ENCODE peak calls at places on chromosome 22, in nine cellular contexts. One of them, this sample, is unnamed.

GRCh38 chr22:41661713-41662112 is 27.0 kb downstream of the SNU13 start:
- DNase-seq in sigmoid colon: no peak
- DNase-seq in tibial nerve: no peak
- DNase-seq in transverse colon: no peak
- DNase-seq in K562: no peak
- DNase-seq in stomach: no peak
- DNase-seq in H1: no peak
- DNase-seq in suprapubic skin: no peak
- DNase-seq in HepG2: no peak
- DNase-seq in this sample: no peak

GRCh38 chr22:26429458-26430238 is 588 bp downstream of the ASPHD2 start:
- DNase-seq in sigmoid colon: no peak
- DNase-seq in tibial nerve: no peak
- DNase-seq in transverse colon: no peak
- DNase-seq in K562: peak; percentile 24
- DNase-seq in stomach: no peak
- DNase-seq in H1: no peak
- DNase-seq in suprapubic skin: no peak
- DNase-seq in HepG2: no peak
- DNase-seq in this sample: no peak

GRCh38 chr22:17566776-17567175 is 3.5 kb downstream of the SLC25A18 start:
- DNase-seq in sigmoid colon: no peak
- DNase-seq in tibial nerve: no peak
- DNase-seq in transverse colon: no peak
- DNase-seq in K562: no peak
- DNase-seq in stomach: no peak
- DNase-seq in H1: no peak
- DNase-seq in suprapubic skin: no peak
- DNase-seq in HepG2: no peak
- DNase-seq in this sample: no peak

GRCh38 chr22:50059185-50059880 is 1.2 kb upstream of the TTLL8 start:
- DNase-seq in sigmoid colon: no peak
- DNase-seq in tibial nerve: no peak
- DNase-seq in transverse colon: no peak
- DNase-seq in K562: peak; percentile 63
- DNase-seq in stomach: no peak
- DNase-seq in H1: peak; percentile 27
- DNase-seq in suprapubic skin: no peak
- DNase-seq in HepG2: peak; percentile 24
- DNase-seq in this sample: no peak

GRCh38 chr22:16608931-16609330 is 16.3 kb upstream of the CCT8L2 start:
- DNase-seq in sigmoid colon: no peak
- DNase-seq in tibial nerve: no peak
- DNase-seq in transverse colon: no peak
- DNase-seq in K562: peak; percentile 48
- DNase-seq in stomach: no peak
- DNase-seq in H1: no peak
- DNase-seq in suprapubic skin: no peak
- DNase-seq in HepG2: no peak
- DNase-seq in this sample: no peak

GRCh38 chr22:21457023-21457787 is 10.0 kb upstream of the TMEM191C start:
- DNase-seq in sigmoid colon: no peak
- DNase-seq in tibial nerve: no peak
- DNase-seq in transverse colon: no peak
- DNase-seq in K562: no peak
- DNase-seq in stomach: no peak
- DNase-seq in H1: no peak
- DNase-seq in suprapubic skin: peak; percentile 44
- DNase-seq in HepG2: peak; percentile 65
- DNase-seq in this sample: no peak

GRCh38 chr22:49934144-49934890 is 15.9 kb downstream of the CRELD2 start:
- DNase-seq in sigmoid colon: peak; percentile 85
- DNase-seq in tibial nerve: peak; percentile 37
- DNase-seq in transverse colon: peak; percentile 75
- DNase-seq in K562: peak; percentile 45
- DNase-seq in stomach: peak; percentile 83
- DNase-seq in H1: no peak
- DNase-seq in suprapubic skin: no peak
- DNase-seq in HepG2: no peak
- DNase-seq in this sample: peak; percentile 65

GRCh38 chr22:21759631-21760030 is 24.0 kb upstream of the YPEL1 start:
- DNase-seq in sigmoid colon: no peak
- DNase-seq in tibial nerve: no peak
- DNase-seq in transverse colon: no peak
- DNase-seq in K562: no peak
- DNase-seq in stomach: no peak
- DNase-seq in H1: no peak
- DNase-seq in suprapubic skin: no peak
- DNase-seq in HepG2: no peak
- DNase-seq in this sample: peak; percentile 58

DNA sequence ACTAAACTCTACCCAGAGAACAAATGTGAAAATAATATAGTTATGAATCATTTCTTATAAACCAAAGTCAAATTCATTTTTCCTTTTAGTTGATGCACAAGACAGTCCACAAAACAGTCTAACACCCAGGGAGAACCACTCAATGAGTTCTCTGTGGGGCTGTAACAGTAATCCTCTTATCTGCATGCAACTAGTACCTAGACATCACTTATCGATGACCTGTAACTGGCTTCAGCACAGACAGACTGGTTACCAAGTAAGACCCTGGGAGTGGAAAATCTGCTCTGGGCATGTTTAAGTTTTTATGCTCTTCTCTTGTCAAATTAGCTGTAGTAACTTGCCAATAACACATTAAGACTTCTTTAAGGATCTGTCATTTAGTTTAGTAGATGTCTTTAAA is 46.6 kb downstream of the PITPNB start:
- DNase-seq in sigmoid colon: no peak
- DNase-seq in tibial nerve: no peak
- DNase-seq in transverse colon: no peak
- DNase-seq in K562: no peak
- DNase-seq in stomach: no peak
- DNase-seq in H1: no peak
- DNase-seq in suprapubic skin: no peak
- DNase-seq in HepG2: no peak
- DNase-seq in this sample: no peak
- H3K36me3 ChIP-seq in sigmoid colon: peaks cover 7% of the 10 kb centered on the region
- H3K36me3 ChIP-seq in tibial nerve: no peaks in the 10 kb centered on the region
- H3K36me3 ChIP-seq in transverse colon: no peaks in the 10 kb centered on the region
- H3K36me3 ChIP-seq in K562: peaks cover 69% of the 10 kb centered on the region
- H3K36me3 ChIP-seq in stomach: peaks cover 30% of the 10 kb centered on the region
- H3K36me3 ChIP-seq in H1: peaks cover 5% of the 10 kb centered on the region
- H3K36me3 ChIP-seq in suprapubic skin: peaks cover 30% of the 10 kb centered on the region
- H3K36me3 ChIP-seq in HepG2: peaks cover 36% of the 10 kb centered on the region
- H3K36me3 ChIP-seq in this sample: no peaks in the 10 kb centered on the region

GRCh38 chr22:29443452-29443851 is 5.1 kb downstream of the RFPL1 start:
- DNase-seq in sigmoid colon: no peak
- DNase-seq in tibial nerve: no peak
- DNase-seq in transverse colon: no peak
- DNase-seq in K562: no peak
- DNase-seq in stomach: no peak
- DNase-seq in H1: no peak
- DNase-seq in suprapubic skin: no peak
- DNase-seq in HepG2: no peak
- DNase-seq in this sample: no peak

GRCh38 chr22:29442976-29443375 is 4.6 kb downstream of the RFPL1 start:
- DNase-seq in sigmoid colon: no peak
- DNase-seq in tibial nerve: no peak
- DNase-seq in transverse colon: no peak
- DNase-seq in K562: no peak
- DNase-seq in stomach: no peak
- DNase-seq in H1: no peak
- DNase-seq in suprapubic skin: no peak
- DNase-seq in HepG2: no peak
- DNase-seq in this sample: no peak

GRCh38 chr22:29443861-29444431 is 5.6 kb downstream of the RFPL1 start:
- DNase-seq in sigmoid colon: no peak
- DNase-seq in tibial nerve: no peak
- DNase-seq in transverse colon: no peak
- DNase-seq in K562: no peak
- DNase-seq in stomach: no peak
- DNase-seq in H1: no peak
- DNase-seq in suprapubic skin: no peak
- DNase-seq in HepG2: no peak
- DNase-seq in this sample: no peak

GRCh38 chr22:29449296-29449863 is 11.0 kb downstream of the RFPL1 start:
- DNase-seq in sigmoid colon: no peak
- DNase-seq in tibial nerve: no peak
- DNase-seq in transverse colon: no peak
- DNase-seq in K562: no peak
- DNase-seq in stomach: no peak
- DNase-seq in H1: no peak
- DNase-seq in suprapubic skin: no peak
- DNase-seq in HepG2: no peak
- DNase-seq in this sample: no peak

DNA sequence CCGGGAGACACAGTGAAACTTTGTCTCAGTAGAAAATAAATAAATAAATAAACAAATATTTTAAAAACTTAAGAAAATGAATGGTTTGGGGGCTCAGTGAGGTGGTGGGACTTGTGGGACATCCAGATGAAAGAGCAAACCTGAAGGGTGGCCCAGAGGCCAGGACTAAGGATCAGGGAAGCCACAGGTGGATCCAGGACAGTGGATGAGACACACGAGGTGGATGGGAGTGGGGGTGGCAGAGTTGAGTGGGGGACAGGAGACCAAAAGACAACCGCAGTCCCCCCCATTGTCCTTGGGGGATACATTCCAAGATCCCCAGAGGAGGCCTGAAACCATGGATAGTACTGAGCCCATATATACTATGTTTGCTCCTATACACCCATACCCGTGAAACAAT is 7.1 kb downstream of the RFPL1 start:
- DNase-seq in sigmoid colon: no peak
- DNase-seq in tibial nerve: no peak
- DNase-seq in transverse colon: no peak
- DNase-seq in K562: no peak
- DNase-seq in stomach: no peak
- DNase-seq in H1: no peak
- DNase-seq in suprapubic skin: no peak
- DNase-seq in HepG2: no peak
- DNase-seq in this sample: no peak
- TF ChIP-seq EP300 in sigmoid colon: no peak
- TF ChIP-seq EP300 in tibial nerve: no peak
- TF ChIP-seq EP300 in transverse colon: no peak
- TF ChIP-seq EP300 in K562: no peak
- TF ChIP-seq EP300 in stomach: no peak
- TF ChIP-seq EP300 in H1: no peak
- TF ChIP-seq EP300 in suprapubic skin: no peak
- TF ChIP-seq EP300 in HepG2: no peak
- TF ChIP-seq EP300 in this sample: no peak

GRCh38 chr22:30208631-30209603 is 37.6 kb downstream of the LIF start:
- DNase-seq in sigmoid colon: peak; percentile 89
- DNase-seq in tibial nerve: peak; percentile 54
- DNase-seq in transverse colon: peak; percentile 38
- DNase-seq in K562: peak; percentile 84
- DNase-seq in stomach: peak; percentile 75
- DNase-seq in H1: no peak
- DNase-seq in suprapubic skin: peak; percentile 78
- DNase-seq in HepG2: peak; percentile 65
- DNase-seq in this sample: peak; percentile 78

GRCh38 chr22:30209642-30210041 is 36.9 kb downstream of the LIF start:
- DNase-seq in sigmoid colon: no peak
- DNase-seq in tibial nerve: no peak
- DNase-seq in transverse colon: no peak
- DNase-seq in K562: no peak
- DNase-seq in stomach: no peak
- DNase-seq in H1: no peak
- DNase-seq in suprapubic skin: peak; percentile 69
- DNase-seq in HepG2: no peak
- DNase-seq in this sample: no peak

GRCh38 chr22:30212363-30212995 is 34.1 kb downstream of the LIF start:
- DNase-seq in sigmoid colon: peak; percentile 82
- DNase-seq in tibial nerve: peak; percentile 66
- DNase-seq in transverse colon: peak; percentile 29
- DNase-seq in K562: no peak
- DNase-seq in stomach: peak; percentile 87
- DNase-seq in H1: no peak
- DNase-seq in suprapubic skin: no peak
- DNase-seq in HepG2: peak; percentile 96
- DNase-seq in this sample: peak; percentile 38

GRCh38 chr22:30211124-30211820 is 35.3 kb downstream of the LIF start:
- DNase-seq in sigmoid colon: no peak
- DNase-seq in tibial nerve: no peak
- DNase-seq in transverse colon: no peak
- DNase-seq in K562: no peak
- DNase-seq in stomach: no peak
- DNase-seq in H1: no peak
- DNase-seq in suprapubic skin: no peak
- DNase-seq in HepG2: no peak
- DNase-seq in this sample: no peak

DNA sequence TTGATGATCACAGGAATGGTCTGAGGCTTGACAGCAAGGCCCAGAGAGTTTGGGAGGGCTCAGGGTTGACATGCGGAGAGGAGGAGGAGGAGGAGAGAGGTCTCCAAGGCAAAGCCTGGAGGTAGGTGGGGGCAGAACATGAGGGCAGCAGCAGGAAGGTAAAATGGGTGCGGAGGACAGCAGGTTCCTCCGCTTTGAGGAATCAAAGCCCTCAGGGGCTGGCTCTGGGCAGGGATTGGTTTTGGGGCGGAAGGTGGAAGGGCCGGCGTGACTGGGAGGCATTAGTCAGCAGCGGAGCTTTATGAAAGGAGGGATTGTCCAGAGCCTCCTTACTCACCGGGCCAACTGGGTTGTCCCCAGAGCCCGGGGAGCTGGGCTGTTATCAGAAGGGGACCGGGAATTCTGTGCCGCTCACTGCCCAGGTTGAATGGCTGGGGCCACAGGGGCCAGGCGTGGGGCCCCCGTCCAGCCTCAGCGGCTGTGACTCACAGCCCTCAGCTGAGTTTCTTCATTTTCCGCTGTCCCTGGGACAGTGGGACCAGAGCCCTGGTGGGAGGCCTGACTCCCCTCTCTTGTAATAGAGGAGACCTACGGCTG is 36.2 kb downstream of the LIF start:
- DNase-seq in sigmoid colon: no peak
- DNase-seq in tibial nerve: no peak
- DNase-seq in transverse colon: no peak
- DNase-seq in K562: no peak
- DNase-seq in stomach: peak; percentile 70
- DNase-seq in H1: no peak
- DNase-seq in suprapubic skin: peak; percentile 77
- DNase-seq in HepG2: peak; percentile 89
- DNase-seq in this sample: no peak
- H3K4me1 ChIP-seq in sigmoid colon: no peaks in the 10 kb centered on the region
- H3K4me1 ChIP-seq in tibial nerve: peaks cover 70% of the 10 kb centered on the region
- H3K4me1 ChIP-seq in transverse colon: peaks cover 9% of the 10 kb centered on the region
- H3K4me1 ChIP-seq in K562: peaks cover 35% of the 10 kb centered on the region
- H3K4me1 ChIP-seq in stomach: peaks cover 34% of the 10 kb centered on the region
- H3K4me1 ChIP-seq in H1: peaks cover 5% of the 10 kb centered on the region
- H3K4me1 ChIP-seq in suprapubic skin: peaks cover 66% of the 10 kb centered on the region
- H3K4me1 ChIP-seq in HepG2: peaks cover 92% of the 10 kb centered on the region
- H3K4me1 ChIP-seq in this sample: peaks cover 16% of the 10 kb centered on the region

DNA sequence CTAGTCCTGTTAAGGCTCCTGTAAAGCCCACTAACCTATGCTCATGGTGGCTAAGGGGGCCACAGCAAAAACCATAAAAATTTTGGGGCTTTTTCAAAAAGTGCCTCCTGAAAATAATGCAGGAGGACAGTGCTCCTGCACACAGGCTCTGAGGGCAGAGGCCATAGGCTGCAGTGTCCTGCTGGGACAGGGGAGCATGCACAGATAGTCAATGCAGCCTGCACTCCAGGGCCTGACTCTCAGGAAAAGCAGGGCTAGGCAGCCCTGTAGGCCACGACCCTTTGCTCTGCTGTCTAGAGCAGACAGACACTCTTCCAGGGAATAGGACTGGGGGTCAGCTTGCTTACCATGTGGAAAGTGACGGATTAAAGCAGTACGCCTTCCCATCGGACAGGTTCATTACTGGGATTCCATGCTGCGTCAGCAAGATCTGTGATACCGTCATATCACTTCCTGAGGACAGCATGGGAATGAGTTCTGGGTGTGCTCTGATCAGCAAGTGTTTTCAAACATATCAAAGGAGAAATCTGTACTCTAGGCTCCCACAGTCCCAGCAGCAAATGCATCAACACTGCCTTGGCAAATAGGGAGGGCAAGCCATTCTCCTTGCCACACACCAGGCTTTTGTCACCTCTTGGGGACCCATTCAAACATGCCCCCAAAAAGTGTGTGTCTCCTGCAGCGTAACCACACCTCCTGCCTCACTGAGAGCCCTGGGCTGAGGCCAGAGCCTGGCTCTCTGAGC is 64.1 kb upstream of the CLTCL1 start:
- DNase-seq in sigmoid colon: no peak
- DNase-seq in tibial nerve: no peak
- DNase-seq in transverse colon: no peak
- DNase-seq in K562: no peak
- DNase-seq in stomach: no peak
- DNase-seq in H1: no peak
- DNase-seq in suprapubic skin: no peak
- DNase-seq in HepG2: no peak
- DNase-seq in this sample: no peak
- H3K36me3 ChIP-seq in sigmoid colon: peaks cover 61% of the 10 kb centered on the region
- H3K36me3 ChIP-seq in tibial nerve: peaks cover 48% of the 10 kb centered on the region
- H3K36me3 ChIP-seq in transverse colon: peaks cover 64% of the 10 kb centered on the region
- H3K36me3 ChIP-seq in K562: peaks cover 100% of the 10 kb centered on the region
- H3K36me3 ChIP-seq in stomach: peaks cover 100% of the 10 kb centered on the region
- H3K36me3 ChIP-seq in H1: peaks cover 21% of the 10 kb centered on the region
- H3K36me3 ChIP-seq in suprapubic skin: peaks cover 99% of the 10 kb centered on the region
- H3K36me3 ChIP-seq in HepG2: peaks cover 95% of the 10 kb centered on the region
- H3K36me3 ChIP-seq in this sample: no peaks in the 10 kb centered on the region

This sample was measured in ovary.